ENCODE peak calls at places on chromosome X, in ten cellular contexts. A, Z, R, G, I, U, E, C, S and X are unnamed samples.

GRCh38 chrX:10750581-10750980 is 130.2 kb upstream of the MID1 start:
- DNase-seq in G (no peak), E (no peak), R (no peak), C (no peak), Z (no peak), A (no peak), S (no peak), U (no peak), I (no peak), X (no peak)

GRCh38 chrX:71667328-71668247 is at the start of gene LOC101059915:
- DNase-seq in I (no peak), S (no peak), E (no peak), Z (no peak), G (no peak), A (no peak), R (no peak), C (no peak), U (no peak), X (no peak)

GRCh38 chrX:14003028-14003427 is 26.7 kb downstream of the GEMIN8 start:
- DNase-seq in S (no peak), C (no peak), G (no peak), I (no peak), U (no peak), R (no peak), Z (no peak), E (no peak), A (no peak), X (no peak)

GRCh38 chrX:24858004-24858746 is 157.6 kb downstream of the ARX start:
- DNase-seq in C (no peak), U (no peak), S (no peak), R (peak), I (no peak), Z (no peak), A (no peak), E (no peak), G (peak), X (no peak)

GRCh38 chrX:16185725-16186136 is 18.4 kb downstream of the MAGEB17 start:
- DNase-seq in A (no peak), C (no peak), Z (peak), I (no peak), G (peak), U (peak), R (peak), S (no peak), E (peak), X (no peak)

GRCh38 chrX:153861733-153862300 is 24.2 kb downstream of the L1CAM start:
- DNase-seq in G (no peak), I (no peak), Z (no peak), S (peak), E (peak), A (no peak), U (no peak), R (no peak), C (no peak), X (no peak)

GRCh38 chrX:30302957-30303356 is 6.2 kb downstream of the NR0B1 start:
- DNase-seq in R (peak), U (no peak), G (no peak), A (no peak), I (no peak), C (no peak), Z (peak), S (no peak), E (peak), X (no peak)

GRCh38 chrX:10465254-10465653 is 155.1 kb downstream of the MID1 start:
- DNase-seq in G (no peak), Z (no peak), C (no peak), R (no peak), A (no peak), S (no peak), I (no peak), U (no peak), E (no peak), X (no peak)

GRCh38 chrX:130631011-130631410 is 229.2 kb downstream of the RBMX2 start:
- DNase-seq in S (no peak), Z (no peak), I (no peak), R (no peak), A (no peak), E (peak), C (no peak), U (no peak), G (no peak), X (no peak)

GRCh38 chrX:103215037-103215767 is at the start of gene BEX4:
- DNase-seq in U (peak), Z (peak), S (peak), I (peak), R (peak), G (peak), E (peak), A (peak), C (peak), X (peak)

GRCh38 chrX:108033890-108034289 is 11.0 kb upstream of the VSIG1 start:
- DNase-seq in Z (no peak), R (no peak), I (no peak), A (no peak), E (no peak), U (no peak), S (no peak), G (peak), C (no peak), X (no peak)

GRCh38 chrX:132505116-132505515 is 16.3 kb upstream of the MBNL3 start:
- DNase-seq in Z (no peak), C (no peak), E (no peak), I (no peak), S (no peak), R (no peak), A (no peak), G (peak), U (no peak), X (no peak)

GRCh38 chrX:85024044-85024443 is 20.4 kb downstream of the APOOL start:
- DNase-seq in Z (no peak), G (peak), U (no peak), I (no peak), S (no peak), R (no peak), E (no peak), A (no peak), C (no peak), X (no peak)

GRCh38 chrX:14963447-14964236 is 90.4 kb downstream of the MOSPD2 start:
- DNase-seq in A (no peak), S (no peak), R (peak), G (peak), U (no peak), C (no peak), Z (no peak), I (no peak), E (peak), X (no peak)

GRCh38 chrX:68045008-68045577 is 388.2 kb downstream of the OPHN1 start:
- DNase-seq in I (no peak), A (no peak), Z (no peak), G (no peak), R (no peak), E (peak), C (no peak), U (no peak), S (peak), X (no peak)

GRCh38 chrX:14267224-14267623 is 237.5 kb upstream of the GEMIN8 start:
- DNase-seq in S (no peak), R (no peak), C (no peak), Z (no peak), E (no peak), G (no peak), I (no peak), A (no peak), U (no peak), X (no peak)

GRCh38 chrX:2748171-2748814 is 3.5 kb upstream of the XG start:
- DNase-seq in Z (no peak), G (no peak), C (no peak), S (no peak), U (no peak), R (no peak), A (no peak), I (no peak), E (no peak), X (no peak)

GRCh38 chrX:120087289-120088017 is 10.0 kb upstream of the RHOXF2B start:
- DNase-seq in G (no peak), S (no peak), E (no peak), R (no peak), U (no peak), Z (no peak), I (no peak), A (no peak), C (no peak), X (no peak)

GRCh38 chrX:136250191-136251041 is 784 bp downstream of the MAP7D3 start:
- DNase-seq in R (peak), I (no peak), S (no peak), G (peak), A (no peak), E (peak), Z (no peak), U (peak), C (no peak), X (peak)

GRCh38 chrX:78652971-78653822 is 5.9 kb downstream of the RTL3 start:
- DNase-seq in R (peak), A (no peak), C (no peak), Z (no peak), I (no peak), G (peak), E (no peak), S (no peak), U (no peak), X (no peak)

GRCh38 chrX:9611436-9612145 is 146.7 kb downstream of the TBL1X start:
- DNase-seq in Z (no peak), U (no peak), R (no peak), A (no peak), C (no peak), G (no peak), E (peak), S (no peak), I (no peak), X (no peak)

GRCh38 chrX:68699960-68700746 is 52.7 kb downstream of the STARD8 start:
- DNase-seq in U (no peak), Z (peak), S (no peak), E (no peak), I (no peak), C (no peak), G (peak), A (no peak), R (no peak), X (no peak)

GRCh38 chrX:103674531-103675454 is 11.7 kb downstream of the MORF4L2 start:
- DNase-seq in S (no peak), I (no peak), A (no peak), G (peak), R (no peak), Z (no peak), U (no peak), C (no peak), E (peak), X (no peak)

GRCh38 chrX:24594531-24594930 is 52.6 kb downstream of the PCYT1B start:
- DNase-seq in R (no peak), S (no peak), I (no peak), Z (no peak), A (no peak), G (no peak), C (no peak), U (no peak), E (no peak), X (no peak)

GRCh38 chrX:70476934-70477733 is 32.5 kb downstream of the DLG3 start:
- DNase-seq in Z (peak), A (no peak), I (no peak), G (peak), S (peak), R (peak), E (peak), C (no peak), U (no peak), X (no peak)

GRCh38 chrX:65920620-65921019 is 119.3 kb downstream of the VSIG4 start:
- DNase-seq in E (no peak), S (peak), R (no peak), G (no peak), C (no peak), U (no peak), I (no peak), Z (no peak), A (no peak), X (no peak)

GRCh38 chrX:149490100-149490499 is 15.0 kb downstream of the IDS start:
- DNase-seq in S (no peak), E (no peak), I (no peak), R (no peak), C (no peak), A (no peak), U (no peak), G (peak), Z (no peak), X (no peak)

GRCh38 chrX:7252013-7252610 is 104.2 kb upstream of the PUDP start:
- DNase-seq in Z (no peak), C (no peak), G (no peak), U (no peak), I (no peak), R (no peak), A (no peak), E (no peak), S (no peak), X (no peak)

GRCh38 chrX:41542151-41542935 is 95.2 kb downstream of the NYX start:
- DNase-seq in Z (no peak), A (no peak), S (no peak), C (no peak), G (peak), R (no peak), I (no peak), U (no peak), E (no peak), X (no peak)

GRCh38 chrX:19543951-19544359 is 28.6 kb upstream of the MAP3K15 start:
- DNase-seq in U (no peak), R (no peak), E (no peak), A (no peak), G (no peak), Z (no peak), C (no peak), S (no peak), I (peak), X (no peak)